ENCODE peak calls at places on chromosomes 4 and X, in nine cellular contexts. E is heart left ventricle; Q is tibial nerve; R is CD4-positive, alpha-beta memory T cell; A is IMR-90; V is right atrium auricular region; O is naive thymus-derived CD4-positive, alpha-beta T cell; M is GM23338; W is cardiac muscle cell. H is an unnamed sample. For H3K4me1, the result is how much of the 10 kb centered on the place peaks cover.

GRCh38 chr4:77959566-77960338 is 97.1 kb downstream of the MRPL1 start:
- DNase-seq in E (no peak), Q (no peak), R (peak), A (peak), V (no peak), O (peak), M (peak), W (peak), H (no peak)

GRCh38 chr4:89619230-89619962 is 217.6 kb downstream of the SNCA start:
- DNase-seq in E (no peak), Q (no peak), R (no peak), A (no peak), V (no peak), O (no peak), M (no peak), W (peak), H (no peak)

GRCh38 chr4:147195386-147195785 is 249.7 kb upstream of the TTC29 start:
- DNase-seq in E (no peak), Q (no peak), R (no peak), A (peak), V (no peak), O (no peak), M (no peak), W (no peak), H (no peak)

GRCh38 chr4:155399974-155400697 is 23.4 kb upstream of the MAP9 start:
- DNase-seq in E (no peak), Q (no peak), R (no peak), A (no peak), V (no peak), O (no peak), M (no peak), W (no peak), H (no peak)

GRCh38 chr4:38980903-38981676 is 51.1 kb downstream of the TMEM156 start:
- DNase-seq in E (no peak), Q (no peak), R (no peak), A (peak), V (no peak), O (no peak), M (no peak), W (peak), H (peak)

GRCh38 chrX:120299928-120300327 is 11.3 kb downstream of the TMEM255A start:
- DNase-seq in E (no peak), Q (no peak), R (no peak), A (no peak), V (no peak), O (no peak), M (peak), W (no peak), H (no peak)

GRCh38 chr4:8794491-8794890 is 77.1 kb downstream of the HMX1 start:
- DNase-seq in E (no peak), Q (no peak), R (no peak), A (no peak), V (no peak), O (no peak), M (no peak), W (no peak), H (no peak)

GRCh38 chrX:154321624-154322023 is 26.0 kb downstream of the TKTL1 start:
- DNase-seq in E (peak), Q (no peak), R (no peak), A (no peak), V (no peak), O (no peak), M (no peak), W (peak), H (no peak)

GRCh38 chr4:108171541-108172230 is 3.0 kb upstream of the LEF1 start:
- DNase-seq in E (no peak), Q (no peak), R (peak), A (no peak), V (no peak), O (peak), M (peak), W (no peak), H (peak)

GRCh38 chrX:130952266-130953043 is 49.4 kb upstream of the ENOX2 start:
- DNase-seq in E (no peak), Q (no peak), R (no peak), A (no peak), V (no peak), O (no peak), M (no peak), W (no peak), H (no peak)

GRCh38 chr4:102578819-102579218 is 77.7 kb downstream of the NFKB1 start:
- DNase-seq in E (no peak), Q (no peak), R (no peak), A (no peak), V (no peak), O (no peak), M (peak), W (no peak), H (no peak)

GRCh38 chrX:637660-638481 is 7.3 kb downstream of the SHOX start:
- DNase-seq in E (no peak), Q (no peak), R (no peak), A (no peak), V (no peak), O (no peak), M (no peak), W (no peak), H (no peak)

GRCh38 chr4:143514432-143514831 is 930 bp downstream of the SMARCA5 start:
- DNase-seq in E (peak), Q (peak), R (no peak), A (peak), V (no peak), O (no peak), M (peak), W (peak), H (peak)

GRCh38 chr4:8039290-8039689 is 99.6 kb upstream of the AFAP1 start:
- DNase-seq in E (no peak), Q (no peak), R (no peak), A (no peak), V (no peak), O (no peak), M (peak), W (no peak), H (no peak)

GRCh38 chr4:52825311-52826090 is 36.6 kb upstream of the RASL11B start:
- DNase-seq in E (no peak), Q (no peak), R (peak), A (peak), V (no peak), O (peak), M (no peak), W (no peak), H (no peak)

GRCh38 chr4:138802499-138802898 is 213.1 kb upstream of the NOCT start:
- DNase-seq in E (no peak), Q (no peak), R (no peak), A (peak), V (no peak), O (no peak), M (no peak), W (no peak), H (no peak)

GRCh38 chrX:44025611-44026010 is 52.4 kb upstream of the NDP start:
- DNase-seq in E (no peak), Q (no peak), R (no peak), A (peak), V (no peak), O (no peak), M (no peak), W (peak), H (no peak)

GRCh38 chrX:48649109-48649508 is 34.5 kb upstream of the WAS start:
- DNase-seq in E (no peak), Q (no peak), R (no peak), A (peak), V (no peak), O (no peak), M (no peak), W (no peak), H (no peak)

GRCh38 chr4:968621-969394 is 4.6 kb downstream of the DGKQ start:
- DNase-seq in E (no peak), Q (no peak), R (no peak), A (no peak), V (no peak), O (no peak), M (no peak), W (no peak), H (no peak)

GRCh38 chrX:20254712-20255299 is 11.9 kb downstream of the RPS6KA3 start:
- DNase-seq in E (no peak), Q (no peak), R (no peak), A (peak), V (no peak), O (no peak), M (no peak), W (peak), H (no peak)

GRCh38 chrX:131216828-131217227 is 72.3 kb downstream of the IGSF1 start:
- DNase-seq in E (no peak), Q (no peak), R (no peak), A (no peak), V (no peak), O (no peak), M (no peak), W (no peak), H (no peak)

GRCh38 chr4:80015407-80016189 is 57.4 kb downstream of the ANTXR2 start:
- DNase-seq in E (no peak), Q (no peak), R (no peak), A (no peak), V (no peak), O (no peak), M (no peak), W (no peak), H (no peak)

GRCh38 chr4:88110826-88111225 is 47.6 kb downstream of the ABCG2 start:
- DNase-seq in E (no peak), Q (no peak), R (no peak), A (no peak), V (no peak), O (no peak), M (peak), W (no peak), H (no peak)

GRCh38 chr4:157282019-157282418 is 61.5 kb downstream of the GRIA2 start:
- DNase-seq in E (no peak), Q (no peak), R (no peak), A (no peak), V (no peak), O (no peak), M (no peak), W (no peak), H (no peak)

GRCh38 chrX:47573334-47574095 is 8.7 kb upstream of the TIMP1 start:
- DNase-seq in E (peak), Q (peak), R (no peak), A (peak), V (no peak), O (no peak), M (peak), W (peak), H (peak)

GRCh38 chr4:184096561-184097239 is 121.0 kb downstream of the ENPP6 start:
- DNase-seq in E (no peak), Q (no peak), R (no peak), A (peak), V (no peak), O (no peak), M (no peak), W (peak), H (no peak)

GRCh38 chr4:94410678-94411206 is 41.0 kb upstream of the PDLIM5 start:
- DNase-seq in E (peak), Q (peak), R (no peak), A (no peak), V (peak), O (no peak), M (no peak), W (peak), H (no peak)

DNA sequence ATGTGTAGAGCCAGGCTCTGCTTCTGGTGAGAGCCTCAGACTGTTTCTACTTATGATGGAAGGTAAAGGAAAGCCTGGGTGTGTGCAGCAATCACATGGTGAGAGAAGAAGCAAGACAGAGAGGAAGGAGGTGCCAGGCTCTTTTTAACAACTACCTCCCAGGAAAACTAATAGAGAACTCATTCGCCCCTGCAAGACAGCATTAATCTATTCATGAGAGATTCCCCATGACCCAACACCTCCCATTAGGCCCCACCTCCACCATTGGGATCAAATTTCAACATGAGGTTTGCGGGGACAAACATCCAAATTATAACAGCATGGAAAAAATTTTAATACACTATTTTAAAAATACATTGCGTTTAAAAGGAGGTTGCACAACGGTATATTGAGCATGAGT is 24.7 kb upstream of the GRIA3 start:
- DNase-seq in E (no peak), Q (no peak), R (no peak), A (no peak), V (no peak), O (no peak), M (no peak), W (no peak), H (no peak)
- H3K4me1 ChIP-seq in E (under half), Q (under half), R (under half), A (under half), V (under half), O (under half), M (under half), W (under half), H (under half)

DNA sequence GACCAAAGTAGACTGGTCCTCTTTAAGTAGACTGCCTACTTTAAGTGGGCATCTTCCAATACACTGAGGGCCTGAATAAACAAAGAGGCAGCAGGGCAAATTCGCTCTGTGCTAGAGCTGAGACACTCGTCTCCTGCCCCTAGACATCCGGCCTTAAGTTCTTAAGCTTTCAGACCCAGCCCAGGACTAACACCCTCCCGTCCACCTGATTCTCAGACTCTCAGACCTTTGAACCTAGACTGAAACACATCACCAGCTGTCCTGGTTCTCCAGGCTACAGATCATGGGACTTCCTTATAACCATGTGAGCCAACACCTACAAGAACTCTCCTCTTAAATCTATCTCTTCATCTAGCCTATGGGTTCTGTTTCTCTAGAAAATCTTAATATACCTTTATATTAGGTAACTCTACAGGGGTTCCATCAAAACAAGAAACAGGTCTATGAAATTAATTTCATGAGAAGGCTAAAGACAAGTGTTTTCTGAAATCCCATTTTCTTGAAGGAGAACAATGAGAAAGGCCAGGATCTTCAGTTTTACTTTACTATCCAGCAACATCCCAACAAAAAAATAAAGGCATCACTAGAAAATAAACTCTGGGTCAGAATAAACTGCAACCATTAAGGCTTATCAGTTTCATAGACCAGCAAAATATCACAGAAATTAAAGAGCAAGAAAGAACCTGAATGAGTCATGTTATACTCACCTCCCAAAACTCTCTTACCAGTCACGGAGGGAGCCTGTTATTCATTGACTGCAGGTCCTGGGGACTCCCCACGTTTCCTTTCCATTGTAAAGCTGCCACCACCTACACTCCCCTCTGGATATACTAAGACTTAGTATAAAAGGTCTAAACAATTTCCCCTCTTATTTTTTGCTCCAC is 14.8 kb downstream of the ADGRA3 start:
- DNase-seq in E (no peak), Q (no peak), R (no peak), A (peak), V (no peak), O (no peak), M (no peak), W (no peak), H (peak)
- H3K27ac ChIP-seq in E (peak), Q (no peak), R (no peak), A (no peak), V (no peak), O (no peak), M (peak), W (peak), H (peak)

GRCh38 chr4:2964077-2964471 is 703 bp downstream of the GRK4 start:
- DNase-seq in E (no peak), Q (no peak), R (no peak), A (no peak), V (no peak), O (no peak), M (no peak), W (no peak), H (no peak)

GRCh38 chr4:2962614-2963184 is 507 bp downstream of the NOP14 start:
- DNase-seq in E (peak), Q (no peak), R (no peak), A (peak), V (no peak), O (no peak), M (peak), W (peak), H (no peak)

GRCh38 chr4:2961411-2962098 is 1.7 kb downstream of the NOP14 start:
- DNase-seq in E (no peak), Q (no peak), R (peak), A (no peak), V (no peak), O (no peak), M (peak), W (no peak), H (no peak)

GRCh38 chr4:2963185-2964076 is at the start of the genes GRK4 and NOP14:
- DNase-seq in E (peak), Q (peak), R (peak), A (peak), V (peak), O (peak), M (peak), W (peak), H (peak)

DNA sequence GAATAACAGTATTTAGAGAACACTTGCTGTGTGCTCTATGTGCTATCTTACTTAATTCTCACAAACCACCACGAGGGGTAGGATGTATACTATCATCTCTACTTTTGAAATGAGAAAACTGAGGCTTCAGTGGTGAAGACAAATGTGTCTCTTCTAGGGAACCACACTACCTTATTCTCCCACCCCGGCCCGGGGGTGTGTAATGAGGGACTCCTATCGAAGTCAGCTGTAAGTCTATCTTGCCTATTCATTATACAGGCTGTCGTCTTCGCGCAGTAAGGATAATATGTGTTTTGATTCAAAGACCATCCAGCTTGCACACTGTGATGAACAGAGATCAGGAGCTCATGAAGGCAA is 1.1 kb downstream of the NOP14 start:
- DNase-seq in E (no peak), Q (no peak), R (peak), A (no peak), V (no peak), O (no peak), M (no peak), W (no peak), H (no peak)
- H3K4me3 ChIP-seq in E (peak), Q (no peak), R (peak), A (peak), V (peak), O (peak), M (peak), W (peak), H (peak)

GRCh38 chrX:54597728-54598127 is 67.7 kb downstream of the GNL3L start:
- DNase-seq in E (no peak), Q (no peak), R (no peak), A (no peak), V (no peak), O (no peak), M (peak), W (no peak), H (no peak)

DNA sequence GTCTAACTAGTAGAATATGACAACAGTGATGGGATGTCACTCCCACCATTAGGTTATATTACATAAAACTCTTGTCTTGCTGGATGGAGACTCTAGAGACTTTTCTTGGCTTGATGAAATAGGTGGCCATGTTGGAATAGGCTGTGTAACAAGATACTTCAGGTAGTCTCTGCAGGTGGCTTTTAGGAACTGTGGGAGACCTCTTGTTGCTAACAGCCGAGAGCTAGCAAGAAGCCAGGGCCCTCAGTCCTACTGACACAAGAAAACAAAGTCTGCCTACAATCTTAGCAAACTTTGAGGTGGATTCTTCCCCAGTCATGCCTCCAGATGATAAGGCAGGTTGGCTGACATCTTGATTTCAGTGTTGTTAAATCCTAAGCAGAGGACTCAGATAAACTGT is 72.5 kb downstream of the GNL3L start:
- DNase-seq in E (no peak), Q (no peak), R (no peak), A (no peak), V (no peak), O (no peak), M (peak), W (no peak), H (no peak)
- H3K4me1 ChIP-seq in E (under half), Q (under half), R (under half), A (under half), V (under half), O (under half), M (under half), W (under half), H (under half)

GRCh38 chr4:6002926-6003325 is 15.3 kb downstream of the C4orf50 start:
- DNase-seq in E (no peak), Q (no peak), R (no peak), A (no peak), V (no peak), O (no peak), M (no peak), W (no peak), H (no peak)
- H3K27ac ChIP-seq in E (no peak), Q (no peak), R (no peak), A (no peak), V (no peak), O (no peak), M (no peak), W (no peak), H (no peak)

DNA sequence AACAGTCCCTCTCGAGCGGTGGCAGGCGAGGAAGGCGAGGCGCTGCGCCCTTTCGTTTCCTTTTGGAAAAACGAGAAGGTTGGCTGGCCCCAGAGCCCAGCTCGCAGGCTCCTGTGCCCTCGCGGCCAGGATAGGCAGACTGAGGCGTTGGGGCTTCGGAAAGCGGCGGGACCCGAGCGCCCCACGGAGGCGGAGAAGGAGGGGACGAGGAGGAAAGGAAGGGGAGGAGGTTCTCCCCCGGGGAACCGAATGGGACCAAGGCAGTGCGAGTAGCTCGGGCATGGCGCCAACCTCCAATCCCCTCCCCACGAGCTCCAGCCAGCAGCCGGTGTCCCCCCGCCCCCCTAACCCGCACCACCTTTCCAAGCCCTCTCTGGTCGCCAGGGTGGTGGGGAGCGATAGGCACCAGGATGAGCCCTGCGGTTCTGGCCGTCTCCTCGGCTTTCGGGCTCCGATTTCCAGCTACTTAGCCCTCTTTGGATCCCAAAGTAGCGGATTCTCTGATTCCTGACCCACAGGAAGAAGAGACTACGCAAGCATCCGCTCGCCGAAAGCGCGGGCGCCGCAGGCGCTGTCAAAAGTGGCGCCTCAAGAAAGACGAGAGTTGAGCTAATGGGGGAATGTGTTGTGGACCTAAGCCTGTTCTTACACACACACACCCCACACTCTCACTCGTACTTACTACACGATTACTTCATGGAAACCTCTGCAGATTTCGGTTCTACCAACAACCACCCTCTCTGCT is 15.2 kb upstream of the ZIC3 start:
- DNase-seq in E (no peak), Q (no peak), R (no peak), A (no peak), V (no peak), O (no peak), M (peak), W (no peak), H (no peak)
- H3K4me3 ChIP-seq in E (no peak), Q (no peak), R (no peak), A (no peak), V (peak), O (no peak), M (peak), W (peak), H (no peak)